ENCODE peak calls at places on chromosomes 7 and 10, in five cellular contexts. I, X, V, N and M are unnamed samples.
A peak's percentile ranks its signal among the peaks of the same experiment; 100 is the strongest.

GRCh38 chr10:20622522-20623270 is 274.4 kb downstream of the NEBL start:
- DNase-seq in I (no peak), X (no peak), N (peak; percentile 38), V (no peak), M (no peak)

GRCh38 chr7:135248546-135248945 is 14.9 kb downstream of the STRA8 start:
- DNase-seq in I (no peak), N (no peak), V (no peak), X (no peak), M (no peak)

GRCh38 chr7:69843653-69844052 is 245.4 kb downstream of the AUTS2 start:
- DNase-seq in V (no peak), I (no peak), X (no peak), N (no peak), M (no peak)

GRCh38 chr7:77543910-77544309 is 6.8 kb downstream of the PTPN12 start:
- DNase-seq in I (no peak), V (no peak), N (no peak), X (no peak), M (no peak)

GRCh38 chr7:79461660-79462059 is 8.2 kb upstream of the MAGI2 start:
- DNase-seq in V (no peak), I (peak; percentile 33), X (no peak), N (peak; percentile 66), M (no peak)

GRCh38 chr7:26329520-26330269 is 38.0 kb downstream of the SNX10 start:
- DNase-seq in N (no peak), V (no peak), X (no peak), I (no peak), M (no peak)

GRCh38 chr7:66255533-66256100 is 50.5 kb downstream of the TPST1 start:
- DNase-seq in I (no peak), X (no peak), N (no peak), V (no peak), M (no peak)

GRCh38 chr10:110414563-110415309 is 83.0 kb upstream of the DUSP5 start:
- DNase-seq in N (peak; percentile 40), X (no peak), V (no peak), I (no peak), M (peak; percentile 30)

GRCh38 chr7:128946936-128947830 is 9.5 kb downstream of the IRF5 start:
- DNase-seq in V (no peak), N (no peak), I (no peak), X (no peak), M (no peak)

GRCh38 chr7:107694395-107694794 is 33.8 kb downstream of the SLC26A4 start:
- DNase-seq in V (no peak), I (no peak), N (no peak), X (peak; percentile 66), M (no peak)

GRCh38 chr10:95289921-95290421 is 832 bp downstream of the PDLIM1 start:
- DNase-seq in I (no peak), N (no peak), V (no peak), X (no peak), M (no peak)

GRCh38 chr7:50367098-50367497 is 62.6 kb downstream of the IKZF1 start:
- DNase-seq in V (no peak), I (no peak), X (no peak), N (no peak), M (no peak)

GRCh38 chr10:7561216-7561893 is 105.4 kb downstream of the ITIH5 start:
- DNase-seq in V (no peak), X (no peak), I (no peak), N (no peak), M (no peak)

GRCh38 chr7:99030145-99030856 is 113.6 kb downstream of the SMURF1 start:
- DNase-seq in X (no peak), V (no peak), N (no peak), I (no peak), M (no peak)

GRCh38 chr7:105298439-105298894 is 90.3 kb downstream of the SRPK2 start:
- DNase-seq in V (no peak), X (no peak), N (no peak), I (no peak), M (no peak)

GRCh38 chr10:69449841-69450240 is 1.4 kb upstream of the TSPAN15 start:
- DNase-seq in X (no peak), I (no peak), V (no peak), N (peak; percentile 43), M (no peak)

GRCh38 chr10:59018977-59019376 is 157.5 kb upstream of the PHYHIPL start:
- DNase-seq in X (no peak), N (no peak), I (no peak), V (no peak), M (no peak)

GRCh38 chr7:80699656-80700318 is 61.3 kb downstream of the CD36 start:
- DNase-seq in I (no peak), X (no peak), N (no peak), V (no peak), M (no peak)

GRCh38 chr10:88664142-88664541 is at the start of gene LIPF:
- DNase-seq in V (no peak), I (no peak), X (no peak), N (no peak), M (no peak)